ENCODE peak calls at places on chromosomes 4 and X, in eight cellular contexts. K is right atrium auricular region; Z is LoVo; P is activated T-helper 1 cell treated with Interleukin-2 at 50 U/mL for 16 hours; A is NCI-H748 treated with DMSO at 0.1 percent for 48 hours; O is myocyte; T is T-helper 22 cell; S is stimulated activated naive CD8-positive, alpha-beta T cell treated with anti-CD3 and anti-CD28 coated beads, Interleukin-15, amount 100 ng/mL, for 72 hours. V is an unnamed sample.

GRCh38 chr4:38785901-38786402 is 3.2 kb upstream of the TLR10 start:
- DNase-seq in S (no peak), T (no peak), P (no peak), Z (no peak), K (no peak), O (no peak), A (no peak), V (no peak)

GRCh38 chr4:127988638-127989037 is 23.4 kb downstream of the ABHD18 start:
- DNase-seq in A (no peak), P (no peak), K (no peak), O (no peak), S (no peak), Z (no peak), T (no peak), V (no peak)

GRCh38 chrX:130529531-130529930 is 127.7 kb downstream of the RBMX2 start:
- DNase-seq in P (no peak), K (no peak), O (no peak), A (no peak), S (no peak), Z (no peak), T (no peak), V (no peak)

GRCh38 chr4:53499791-53500190 is 91.5 kb downstream of the LNX1 start:
- DNase-seq in Z (no peak), S (no peak), T (no peak), P (no peak), O (peak; percentile 92), A (no peak), K (no peak), V (no peak)

GRCh38 chr4:172485007-172485406 is 671.8 kb downstream of the GALNTL6 start:
- DNase-seq in P (no peak), K (no peak), O (no peak), A (no peak), Z (no peak), T (no peak), S (no peak), V (no peak)

GRCh38 chr4:10529891-10530786 is 72.9 kb upstream of the ZNF518B start:
- DNase-seq in S (no peak), Z (peak; percentile 38), O (no peak), P (no peak), K (no peak), T (no peak), A (no peak), V (no peak)

GRCh38 chr4:42750091-42750490 is 93.2 kb upstream of the ATP8A1 start:
- DNase-seq in A (no peak), T (no peak), K (no peak), Z (peak; percentile 17), S (peak; percentile 25), P (no peak), O (no peak), V (no peak)

GRCh38 chr4:57119054-57119651 is 9.0 kb upstream of the IGFBP7 start:
- DNase-seq in S (no peak), K (peak; percentile 86), Z (no peak), A (no peak), P (no peak), T (no peak), O (peak; percentile 82), V (no peak)

GRCh38 chr4:158811704-158812103 is 42.9 kb downstream of the FNIP2 start:
- DNase-seq in A (no peak), O (no peak), P (no peak), Z (peak; percentile 25), K (no peak), S (no peak), T (no peak), V (no peak)

GRCh38 chr4:29927895-29928294 is 792.3 kb upstream of the PCDH7 start:
- DNase-seq in Z (no peak), S (no peak), K (no peak), T (no peak), P (no peak), O (no peak), A (no peak), V (no peak)

GRCh38 chr4:88211473-88212252 is 53.2 kb upstream of the ABCG2 start:
- DNase-seq in S (peak; percentile 31), P (no peak), A (peak; percentile 14), Z (peak; percentile 65), T (no peak), K (no peak), O (peak; percentile 73), V (peak; percentile 33)

GRCh38 chr4:128286474-128287158 is 997 bp downstream of the PGRMC2 start:
- DNase-seq in A (peak; percentile 20), K (no peak), T (no peak), Z (peak; percentile 46), S (no peak), P (no peak), O (peak; percentile 19), V (no peak)

GRCh38 chr4:40190880-40191815 is 5.7 kb upstream of the RHOH start:
- DNase-seq in T (no peak), O (no peak), Z (peak; percentile 54), A (peak; percentile 49), P (no peak), S (no peak), K (no peak), V (no peak)

GRCh38 chr4:151035321-151035720 is 20.2 kb upstream of the LRBA start:
- DNase-seq in A (peak; percentile 95), K (no peak), S (no peak), T (no peak), Z (no peak), O (peak; percentile 26), P (no peak), V (no peak)

GRCh38 chrX:46758163-46758955 is 559 bp downstream of the SLC9A7 start:
- DNase-seq in O (peak; percentile 10), Z (no peak), A (no peak), K (no peak), T (no peak), P (no peak), S (peak; percentile 25), V (no peak)

V was measured in T-helper 17 cell.